ENCODE peak calls at places on chromosomes 13 and 19, in eight cellular contexts. One of them, this sample, is unnamed.

GRCh38 chr19:45640849-45641273 is 1.7 kb upstream of the EML2 start:
- DNase-seq in lower lobe of right lung: peak; percentile 53
- DNase-seq in DND-41: no peak
- DNase-seq in Peyer's patch: peak; percentile 65
- DNase-seq in IMR-90: no peak
- DNase-seq in H9: peak; percentile 86
- DNase-seq in mammary epithelial cell: peak; percentile 85
- DNase-seq in upper lobe of left lung: peak; percentile 33
- DNase-seq in this sample: peak; percentile 25

GRCh38 chr19:18731562-18732008 is 48.1 kb downstream of the CRTC1 start:
- DNase-seq in IMR-90: peak; percentile 13
- DNase-seq in H9: no peak
- DNase-seq in mammary epithelial cell: no peak
- DNase-seq in Peyer's patch: no peak
- DNase-seq in DND-41: no peak
- DNase-seq in lower lobe of right lung: no peak
- DNase-seq in upper lobe of left lung: no peak
- DNase-seq in this sample: no peak

GRCh38 chr13:48094404-48094780 is 512 bp downstream of the MED4 start:
- DNase-seq in Peyer's patch: peak; percentile 47
- DNase-seq in DND-41: no peak
- DNase-seq in mammary epithelial cell: peak; percentile 14
- DNase-seq in upper lobe of left lung: no peak
- DNase-seq in IMR-90: no peak
- DNase-seq in lower lobe of right lung: no peak
- DNase-seq in H9: no peak
- DNase-seq in this sample: no peak

GRCh38 chr19:40771101-40771539 is 4.2 kb upstream of the MIA start:
- DNase-seq in H9: no peak
- DNase-seq in Peyer's patch: no peak
- DNase-seq in DND-41: peak; percentile 60
- DNase-seq in IMR-90: no peak
- DNase-seq in mammary epithelial cell: no peak
- DNase-seq in lower lobe of right lung: no peak
- DNase-seq in upper lobe of left lung: no peak
- DNase-seq in this sample: no peak

GRCh38 chr13:103883152-103883551 is 816.9 kb upstream of the SLC10A2 start:
- DNase-seq in H9: peak; percentile 81
- DNase-seq in DND-41: no peak
- DNase-seq in upper lobe of left lung: peak; percentile 74
- DNase-seq in IMR-90: peak; percentile 95
- DNase-seq in lower lobe of right lung: peak; percentile 82
- DNase-seq in mammary epithelial cell: peak; percentile 89
- DNase-seq in Peyer's patch: peak; percentile 66
- DNase-seq in this sample: no peak

GRCh38 chr19:55486971-55487883 is 1.0 kb upstream of the SSC5D start:
- DNase-seq in lower lobe of right lung: no peak
- DNase-seq in mammary epithelial cell: peak; percentile 67
- DNase-seq in DND-41: no peak
- DNase-seq in Peyer's patch: no peak
- DNase-seq in IMR-90: peak; percentile 97
- DNase-seq in upper lobe of left lung: no peak
- DNase-seq in H9: no peak
- DNase-seq in this sample: no peak

GRCh38 chr19:35000647-35001501 is 751 bp downstream of the GRAMD1A start:
- DNase-seq in upper lobe of left lung: no peak
- DNase-seq in lower lobe of right lung: peak; percentile 62
- DNase-seq in DND-41: peak; percentile 87
- DNase-seq in mammary epithelial cell: peak; percentile 56
- DNase-seq in H9: peak; percentile 57
- DNase-seq in Peyer's patch: peak; percentile 80
- DNase-seq in IMR-90: peak; percentile 50
- DNase-seq in this sample: peak; percentile 73

GRCh38 chr19:37977992-37978391 is 71.0 kb downstream of the SIPA1L3 start:
- DNase-seq in mammary epithelial cell: peak; percentile 92
- DNase-seq in lower lobe of right lung: no peak
- DNase-seq in upper lobe of left lung: no peak
- DNase-seq in Peyer's patch: no peak
- DNase-seq in IMR-90: peak; percentile 99
- DNase-seq in H9: no peak
- DNase-seq in DND-41: no peak
- DNase-seq in this sample: no peak

DNA sequence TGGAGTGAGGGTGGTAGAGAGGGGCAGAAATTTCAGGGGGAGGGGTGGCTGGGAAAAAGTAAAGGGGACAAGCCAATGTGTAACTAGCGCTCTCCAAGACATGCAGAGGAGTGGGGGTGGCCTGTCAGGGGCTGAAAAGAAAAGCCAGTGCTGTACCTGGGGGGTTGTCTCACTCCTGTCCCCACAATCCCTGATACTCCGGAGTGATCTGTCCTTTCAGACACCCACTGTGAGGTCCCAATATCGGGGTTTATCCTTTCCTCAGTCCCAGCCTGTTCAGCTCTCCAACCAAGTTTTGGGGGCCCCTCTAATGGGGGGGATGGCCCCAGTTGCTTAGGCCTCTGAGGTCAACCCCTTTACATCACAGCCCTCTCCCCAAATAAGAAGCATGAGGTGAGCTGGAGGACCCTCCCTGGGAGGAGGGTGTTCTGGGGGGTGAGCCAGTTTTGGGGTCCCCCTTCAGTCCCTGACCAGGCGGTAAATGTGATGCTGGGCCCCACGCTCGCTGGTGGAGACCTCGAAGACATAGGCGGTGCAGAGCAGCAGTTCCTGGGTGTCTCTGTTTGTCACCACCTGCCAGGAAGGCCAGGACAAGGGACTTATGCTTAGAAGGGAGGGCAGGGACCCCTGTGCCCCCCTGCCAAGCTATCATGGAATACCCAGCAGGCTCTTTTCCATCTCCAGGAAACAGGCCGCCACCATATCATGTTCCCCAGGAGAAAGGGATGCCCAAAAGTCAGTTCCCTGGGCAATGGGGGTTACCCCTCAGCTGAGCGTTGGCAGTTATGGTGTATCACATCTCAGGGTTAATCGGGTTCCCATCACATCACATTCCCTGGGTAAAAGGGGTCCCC is 5.9 kb downstream of the CD37 start:
- DNase-seq in mammary epithelial cell: no peak
- DNase-seq in DND-41: no peak
- DNase-seq in lower lobe of right lung: peak; percentile 26
- DNase-seq in upper lobe of left lung: no peak
- DNase-seq in H9: no peak
- DNase-seq in Peyer's patch: peak; percentile 46
- DNase-seq in IMR-90: no peak
- DNase-seq in this sample: no peak
- H3K27ac ChIP-seq in mammary epithelial cell: no peak overlapping the region
- H3K27ac ChIP-seq in DND-41: no peak overlapping the region
- H3K27ac ChIP-seq in lower lobe of right lung: peak overlapping the region; percentile 87
- H3K27ac ChIP-seq in upper lobe of left lung: peak overlapping the region; percentile 85
- H3K27ac ChIP-seq in H9: no peak overlapping the region
- H3K27ac ChIP-seq in Peyer's patch: peak overlapping the region; percentile 14
- H3K27ac ChIP-seq in IMR-90: no peak overlapping the region
- H3K27ac ChIP-seq in this sample: peak overlapping the region; percentile 4

DNA sequence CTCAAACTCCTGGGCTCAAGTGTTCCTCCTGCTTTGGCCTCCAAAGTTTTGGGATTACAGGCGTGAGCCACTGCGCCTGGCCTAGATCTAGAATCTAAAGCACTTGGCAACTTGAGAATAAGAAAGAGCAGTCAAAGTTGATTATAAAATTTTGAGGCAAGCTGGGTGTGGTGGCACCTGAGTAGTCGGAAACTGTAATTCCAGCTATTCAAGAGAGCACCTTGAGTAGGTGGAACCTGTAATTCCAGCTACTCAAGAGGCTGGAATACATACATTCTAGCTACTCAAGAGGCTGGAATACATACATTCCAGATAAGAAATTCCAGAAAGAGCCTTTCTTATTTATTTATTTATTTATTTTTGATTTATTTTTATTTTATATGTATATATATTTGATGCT is 8.3 kb upstream of the NAA16 start:
- DNase-seq in DND-41: no peak
- DNase-seq in Peyer's patch: no peak
- DNase-seq in lower lobe of right lung: no peak
- DNase-seq in H9: no peak
- DNase-seq in mammary epithelial cell: no peak
- DNase-seq in IMR-90: no peak
- DNase-seq in upper lobe of left lung: no peak
- DNase-seq in this sample: no peak
- TF ChIP-seq CTCF in DND-41: no peak
- TF ChIP-seq CTCF in Peyer's patch: no peak
- TF ChIP-seq CTCF in lower lobe of right lung: no peak
- TF ChIP-seq CTCF in H9: no peak
- TF ChIP-seq CTCF in mammary epithelial cell: no peak
- TF ChIP-seq CTCF in IMR-90: no peak
- TF ChIP-seq CTCF in upper lobe of left lung: no peak
- TF ChIP-seq CTCF in this sample: no peak

DNA sequence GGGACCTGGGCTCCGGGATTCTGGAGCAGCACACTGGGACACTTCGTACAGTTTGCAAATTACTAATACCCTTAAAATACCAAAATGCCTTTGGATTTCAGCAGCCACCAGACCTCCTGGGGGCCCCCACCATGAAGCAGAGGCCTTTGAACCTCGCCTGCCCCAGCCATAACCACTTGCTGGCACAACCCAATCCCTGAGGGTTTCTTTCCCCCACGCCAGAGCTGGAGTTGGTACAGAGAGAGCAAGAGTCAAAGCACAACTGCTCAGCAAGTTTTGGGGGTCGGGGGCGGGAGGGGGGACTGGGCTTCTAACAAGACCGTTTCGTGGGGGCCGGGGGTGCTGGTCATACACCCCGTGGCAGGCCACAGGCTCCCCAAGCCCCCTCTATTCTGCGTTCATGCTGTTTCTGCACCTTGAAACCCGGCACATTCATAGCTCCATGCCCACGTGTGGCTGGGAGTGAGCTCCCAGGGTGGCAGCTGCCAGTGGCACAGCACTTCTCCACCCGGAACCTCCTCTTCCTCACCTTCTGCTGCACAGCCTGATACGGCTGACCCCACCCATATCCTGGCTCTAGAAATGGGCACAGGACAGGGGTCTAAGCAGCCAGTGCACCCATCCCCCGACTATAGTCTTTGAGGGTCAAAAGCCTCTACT is 17.1 kb downstream of the PLEKHF1 start:
- DNase-seq in IMR-90: no peak
- DNase-seq in mammary epithelial cell: no peak
- DNase-seq in lower lobe of right lung: peak; percentile 26
- DNase-seq in Peyer's patch: no peak
- DNase-seq in upper lobe of left lung: no peak
- DNase-seq in H9: no peak
- DNase-seq in DND-41: no peak
- DNase-seq in this sample: no peak
- H3K27ac ChIP-seq in IMR-90: no peak overlapping the region
- H3K27ac ChIP-seq in mammary epithelial cell: no peak overlapping the region
- H3K27ac ChIP-seq in lower lobe of right lung: peak overlapping the region; percentile 36
- H3K27ac ChIP-seq in Peyer's patch: peak overlapping the region; percentile 36
- H3K27ac ChIP-seq in upper lobe of left lung: peak overlapping the region; percentile 24
- H3K27ac ChIP-seq in H9: no peak overlapping the region
- H3K27ac ChIP-seq in DND-41: peak overlapping the region; percentile 31
- H3K27ac ChIP-seq in this sample: no peak overlapping the region

DNA sequence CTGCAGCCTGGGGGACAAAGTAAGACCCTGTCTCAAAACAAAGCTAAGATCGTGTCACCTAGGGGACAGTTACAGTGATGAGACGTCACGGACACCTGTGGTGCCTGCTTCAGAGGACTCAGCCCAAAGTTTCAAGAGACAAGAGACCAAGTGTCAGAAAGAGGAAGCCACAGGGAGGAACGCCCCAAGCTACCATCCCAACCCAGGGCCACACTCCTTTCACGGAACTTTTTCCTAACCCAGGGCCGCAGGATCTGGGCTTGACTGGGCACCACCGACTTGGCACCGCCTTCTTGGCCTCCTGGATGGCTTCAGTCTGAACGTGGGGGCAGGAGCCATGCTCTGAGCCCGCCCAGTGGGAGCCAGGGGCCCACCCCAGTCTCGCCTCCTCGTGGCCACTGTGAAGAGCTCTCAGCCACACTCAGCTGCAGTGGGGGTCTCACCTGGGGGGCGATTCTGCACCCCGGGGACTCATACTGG is 8.5 kb downstream of the MOB3A start:
- DNase-seq in IMR-90: no peak
- DNase-seq in DND-41: peak; percentile 56
- DNase-seq in H9: no peak
- DNase-seq in upper lobe of left lung: peak; percentile 60
- DNase-seq in mammary epithelial cell: no peak
- DNase-seq in lower lobe of right lung: no peak
- DNase-seq in Peyer's patch: peak; percentile 81
- DNase-seq in this sample: no peak
- TF ChIP-seq CTCF in IMR-90: no peak
- TF ChIP-seq CTCF in DND-41: peak; percentile 35
- TF ChIP-seq CTCF in H9: no peak
- TF ChIP-seq CTCF in upper lobe of left lung: no peak
- TF ChIP-seq CTCF in mammary epithelial cell: no peak
- TF ChIP-seq CTCF in lower lobe of right lung: no peak
- TF ChIP-seq CTCF in Peyer's patch: no peak
- TF ChIP-seq CTCF in this sample: no peak

DNA sequence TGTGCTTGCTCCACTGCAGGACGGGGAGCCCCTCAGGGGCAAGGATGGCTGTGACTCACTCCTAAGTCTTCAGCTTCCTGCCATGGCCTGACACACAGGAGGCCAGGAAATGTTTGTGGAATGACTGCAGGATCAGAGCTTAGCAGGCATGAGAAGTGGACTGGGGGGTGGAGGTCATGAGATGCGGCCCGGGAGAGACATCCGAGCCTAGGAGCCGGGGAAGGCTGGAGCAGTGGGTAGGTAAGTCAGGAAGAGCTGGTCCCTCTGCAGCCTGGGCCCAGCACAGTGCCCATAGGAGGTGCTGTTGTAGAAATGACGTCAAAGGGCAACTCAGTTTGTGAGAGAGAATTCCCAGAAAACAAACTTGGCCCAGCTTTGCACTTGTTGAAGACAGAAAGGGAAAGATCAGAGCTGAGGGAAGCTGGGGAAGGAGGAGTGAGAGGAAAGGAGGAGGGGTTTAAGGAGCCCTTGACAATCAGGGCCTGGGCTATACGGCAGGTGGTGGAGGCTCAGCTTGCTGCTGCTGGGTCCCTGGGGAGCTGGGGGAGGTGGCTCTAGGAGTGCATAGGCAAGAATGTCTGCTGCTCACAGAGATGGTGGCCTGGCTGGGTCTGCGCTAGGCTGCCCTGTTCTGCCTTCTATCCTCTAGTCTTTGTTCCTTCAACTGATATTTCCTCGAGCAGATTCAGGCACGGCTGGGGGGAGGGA is 18.5 kb downstream of the POU2F2 start:
- DNase-seq in H9: peak; percentile 80
- DNase-seq in DND-41: peak; percentile 83
- DNase-seq in upper lobe of left lung: no peak
- DNase-seq in lower lobe of right lung: no peak
- DNase-seq in Peyer's patch: peak; percentile 77
- DNase-seq in mammary epithelial cell: peak; percentile 96
- DNase-seq in IMR-90: peak; percentile 99
- DNase-seq in this sample: no peak
- H3K27ac ChIP-seq in H9: no peak overlapping the region
- H3K27ac ChIP-seq in DND-41: peak overlapping the region; percentile 3
- H3K27ac ChIP-seq in upper lobe of left lung: no peak overlapping the region
- H3K27ac ChIP-seq in lower lobe of right lung: no peak overlapping the region
- H3K27ac ChIP-seq in Peyer's patch: peak overlapping the region; percentile 57
- H3K27ac ChIP-seq in mammary epithelial cell: peak overlapping the region; percentile 87
- H3K27ac ChIP-seq in IMR-90: peak overlapping the region; percentile 63
- H3K27ac ChIP-seq in this sample: no peak overlapping the region

GRCh38 chr13:110444226-110444653 is 117.3 kb downstream of the RAB20 start:
- DNase-seq in DND-41: no peak
- DNase-seq in mammary epithelial cell: peak; percentile 54
- DNase-seq in IMR-90: peak; percentile 20
- DNase-seq in lower lobe of right lung: no peak
- DNase-seq in upper lobe of left lung: no peak
- DNase-seq in Peyer's patch: no peak
- DNase-seq in H9: no peak
- DNase-seq in this sample: no peak
- TF ChIP-seq CTCF in DND-41: peak; percentile 42
- TF ChIP-seq CTCF in mammary epithelial cell: peak; percentile 47
- TF ChIP-seq CTCF in IMR-90: peak; percentile 4
- TF ChIP-seq CTCF in lower lobe of right lung: no peak
- TF ChIP-seq CTCF in upper lobe of left lung: no peak
- TF ChIP-seq CTCF in Peyer's patch: peak; percentile 26
- TF ChIP-seq CTCF in H9: no peak
- TF ChIP-seq CTCF in this sample: no peak

GRCh38 chr13:79349011-79349410 is 57.0 kb downstream of the RBM26 start:
- DNase-seq in H9: no peak
- DNase-seq in IMR-90: peak; percentile 13
- DNase-seq in upper lobe of left lung: no peak
- DNase-seq in DND-41: no peak
- DNase-seq in lower lobe of right lung: no peak
- DNase-seq in mammary epithelial cell: no peak
- DNase-seq in Peyer's patch: no peak
- DNase-seq in this sample: no peak
- H3K27ac ChIP-seq in H9: no peak overlapping the region
- H3K27ac ChIP-seq in IMR-90: no peak overlapping the region
- H3K27ac ChIP-seq in upper lobe of left lung: no peak overlapping the region
- H3K27ac ChIP-seq in DND-41: no peak overlapping the region
- H3K27ac ChIP-seq in lower lobe of right lung: no peak overlapping the region
- H3K27ac ChIP-seq in mammary epithelial cell: no peak overlapping the region
- H3K27ac ChIP-seq in Peyer's patch: no peak overlapping the region
- H3K27ac ChIP-seq in this sample: no peak overlapping the region